ENCODE peak calls at places on chromosomes 13 and 19, in four cellular contexts. Q is HepG2, B is K562, I is GM12878. J is an unnamed sample.

GRCh38 chr13:112972867-112973576 is 4.0 kb downstream of the MCF2L start:
- DNase-seq in B (no peak), I (no peak), Q (no peak), J (no peak)

GRCh38 chr13:81602236-81602635 is 1261.3 kb upstream of the SPRY2 start:
- DNase-seq in B (no peak), I (no peak), Q (no peak), J (no peak)

GRCh38 chr13:47679391-47679790 is 321.7 kb downstream of the SUCLA2 start:
- DNase-seq in Q (no peak), I (no peak), B (no peak), J (no peak)

GRCh38 chr13:93875527-93875926 is 604.0 kb downstream of the DCT start:
- DNase-seq in B (no peak), I (no peak), Q (no peak), J (no peak)

GRCh38 chr19:2289714-2290435 is 7.9 kb upstream of the PEAK3 start:
- DNase-seq in Q (no peak), B (peak; percentile 58), I (peak; percentile 48), J (no peak)

GRCh38 chr13:82147526-82147925 is 1734.7 kb downstream of the SLITRK1 start:
- DNase-seq in B (no peak), Q (no peak), I (no peak), J (no peak)

GRCh38 chr13:81493144-81493543 is 1152.2 kb upstream of the SPRY2 start:
- DNase-seq in Q (peak; percentile 29), I (peak; percentile 3), B (no peak), J (no peak)

GRCh38 chr13:95296326-95296939 is 4.8 kb downstream of the ABCC4 start:
- DNase-seq in B (no peak), I (no peak), Q (peak; percentile 56), J (peak; percentile 77)

GRCh38 chr13:106691861-106692260 is 123.9 kb upstream of the ARGLU1 start:
- DNase-seq in Q (no peak), B (no peak), I (no peak), J (no peak)

GRCh38 chr13:54614729-54615128 is 1586.1 kb downstream of the OLFM4 start:
- DNase-seq in Q (no peak), B (no peak), I (no peak), J (no peak)

DNA sequence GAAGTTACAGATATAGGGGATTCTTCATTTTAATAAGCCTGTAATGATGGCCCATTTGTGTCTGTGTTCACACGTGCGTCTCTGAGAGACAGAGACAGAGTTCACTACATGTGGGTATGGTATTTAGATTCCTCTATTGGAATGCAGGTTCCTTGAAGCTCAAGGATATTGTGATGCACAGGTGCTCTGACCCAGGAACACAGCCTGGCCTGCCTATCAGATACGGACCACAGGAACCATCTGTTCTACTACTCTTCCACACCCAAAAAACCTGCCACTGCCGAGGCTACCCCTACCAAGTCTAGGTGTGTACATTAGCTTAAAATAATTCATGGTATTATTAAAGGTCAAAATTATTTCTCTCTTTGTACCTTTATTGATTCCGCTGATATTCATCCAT is 289.2 kb downstream of the ATP8A2 start:
- DNase-seq in B (no peak), I (no peak), Q (no peak), J (no peak)
- TF ChIP-seq ATF3 in B (no peak), I (no peak), Q (no peak), J (no peak)

DNA sequence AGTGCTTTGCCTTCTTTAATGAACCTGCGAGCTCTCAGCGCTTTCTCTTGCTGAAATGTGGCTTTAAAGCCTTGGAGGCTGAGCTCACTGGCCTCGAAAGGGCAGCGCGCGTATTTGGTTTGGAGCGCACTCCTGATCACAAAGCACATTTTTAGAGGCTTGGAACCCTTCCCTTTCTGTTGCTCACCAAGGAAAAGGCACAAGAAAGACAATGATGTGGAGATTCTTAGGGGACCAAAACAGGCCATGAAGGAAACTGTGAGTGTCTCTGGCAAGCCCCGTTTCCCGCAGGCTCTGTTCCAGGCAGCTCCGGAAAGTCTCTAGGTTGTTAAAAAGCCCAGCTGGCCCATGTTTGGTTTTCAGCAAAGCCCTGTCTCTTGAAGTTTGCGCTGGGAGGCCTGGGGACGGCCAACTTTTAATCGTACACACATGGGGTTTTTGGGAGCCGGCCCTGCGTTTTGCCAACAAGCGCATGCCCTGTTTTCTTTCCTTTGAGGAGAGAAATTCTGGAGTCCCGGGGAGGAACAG is 9.4 kb upstream of the SPC24 start:
- DNase-seq in I (no peak), Q (no peak), B (no peak), J (no peak)
- TF ChIP-seq CREB1 in I (no peak), Q (no peak), B (no peak), J (no peak)

DNA sequence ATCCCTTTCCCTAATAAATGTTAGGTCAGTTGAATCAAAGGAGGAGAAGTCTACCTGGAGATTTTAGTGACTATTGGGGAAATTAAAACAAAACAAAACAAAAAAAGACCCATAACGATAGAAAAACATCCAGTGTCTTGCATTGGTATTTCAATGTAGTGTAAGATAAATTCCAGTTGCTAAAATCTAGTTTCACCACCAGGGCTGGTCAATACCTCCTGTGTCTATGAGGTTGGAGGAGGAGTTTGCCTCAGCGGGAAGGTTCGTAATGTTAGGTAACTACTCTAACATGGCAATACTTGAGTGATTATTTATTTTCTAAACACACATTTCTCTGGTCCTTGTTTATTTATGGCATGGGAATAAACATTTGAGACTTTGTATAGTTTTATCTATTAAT is 483.2 kb downstream of the FGF9 start:
- DNase-seq in I (no peak), B (no peak), Q (no peak), J (no peak)
- TF ChIP-seq CBFB in I (no peak), B (no peak), Q (no peak), J (no peak)

GRCh38 chr19:54416695-54417491 is 1.6 kb downstream of the TTYH1 start:
- DNase-seq in B (no peak), I (no peak), Q (no peak), J (peak; percentile 39)

GRCh38 chr19:54418930-54419800 is 3.9 kb downstream of the TTYH1 start:
- DNase-seq in Q (no peak), B (no peak), I (no peak), J (no peak)

GRCh38 chr19:54420068-54420382 is 4.8 kb downstream of the TTYH1 start:
- DNase-seq in I (no peak), B (no peak), Q (no peak), J (no peak)

GRCh38 chr19:54415901-54416621 is 797 bp downstream of the TTYH1 start:
- DNase-seq in I (no peak), Q (no peak), B (peak; percentile 5), J (no peak)

GRCh38 chr19:54418030-54418929 is 3.0 kb downstream of the TTYH1 start:
- DNase-seq in Q (peak; percentile 50), B (peak; percentile 9), I (no peak), J (no peak)
- TF ChIP-seq ATF3 in Q (no peak), B (no peak), I (no peak), J (no peak)

GRCh38 chr19:19338082-19338481 is 17.5 kb downstream of the MAU2 start:
- DNase-seq in B (no peak), Q (no peak), I (no peak), J (no peak)
- TF ChIP-seq CREB1 in B (no peak), Q (no peak), I (no peak), J (no peak)

DNA sequence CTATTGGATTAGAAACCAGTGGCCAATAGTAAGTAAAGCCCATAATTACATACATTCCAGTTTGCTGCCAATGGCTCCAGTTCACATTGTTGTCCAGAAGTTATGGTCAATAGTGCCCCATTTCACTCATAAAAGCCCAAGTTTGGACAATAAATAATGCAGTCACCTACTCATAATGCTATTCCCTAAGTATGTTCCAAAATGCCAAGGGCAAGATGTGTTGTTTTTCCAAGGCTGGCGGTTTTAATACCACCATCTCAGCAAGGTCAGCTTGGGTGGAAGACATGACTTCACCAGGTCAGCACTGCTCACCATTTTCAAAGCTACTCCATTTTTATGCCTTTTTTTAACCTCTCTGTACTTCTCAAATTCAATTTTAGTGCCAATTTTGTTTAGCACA is 32.7 kb downstream of the KCTD12 start:
- DNase-seq in B (no peak), Q (no peak), I (no peak), J (no peak)
- TF ChIP-seq CBFB in B (no peak), Q (no peak), I (no peak), J (no peak)